ENCODE peak calls at places on chromosomes 4 and X, in five cellular contexts. One of them, this sample, is unnamed.
A peak's percentile ranks its signal among the peaks of the same experiment; 100 is the strongest.

GRCh38 chr4:154595807-154596206 is 5.3 kb upstream of the FGA start:
- DNase-seq in HCT116: no peak
- DNase-seq in thyroid gland: no peak
- DNase-seq in AG04450: no peak
- DNase-seq in left lung: no peak
- DNase-seq in this sample: no peak

GRCh38 chr4:108141213-108142045 is 27.3 kb downstream of the LEF1 start:
- DNase-seq in HCT116: no peak
- DNase-seq in thyroid gland: no peak
- DNase-seq in AG04450: no peak
- DNase-seq in left lung: no peak
- DNase-seq in this sample: no peak

GRCh38 chr4:6731301-6731641 is 15.3 kb downstream of the BLOC1S4 start:
- DNase-seq in HCT116: no peak
- DNase-seq in thyroid gland: no peak
- DNase-seq in AG04450: no peak
- DNase-seq in left lung: no peak
- DNase-seq in this sample: peak; percentile 68

GRCh38 chr4:179292443-179292842 is 1850.2 kb upstream of the AGA start:
- DNase-seq in HCT116: no peak
- DNase-seq in thyroid gland: no peak
- DNase-seq in AG04450: no peak
- DNase-seq in left lung: no peak
- DNase-seq in this sample: no peak

GRCh38 chr4:53121304-53121865 is 244.5 kb downstream of the SCFD2 start:
- DNase-seq in HCT116: no peak
- DNase-seq in thyroid gland: no peak
- DNase-seq in AG04450: no peak
- DNase-seq in left lung: no peak
- DNase-seq in this sample: no peak

GRCh38 chrX:136047001-136047642 is 61.9 kb downstream of the SLC9A6 start:
- DNase-seq in HCT116: no peak
- DNase-seq in thyroid gland: no peak
- DNase-seq in AG04450: no peak
- DNase-seq in left lung: no peak
- DNase-seq in this sample: no peak

GRCh38 chr4:158541506-158541905 is 19.8 kb downstream of the RXFP1 start:
- DNase-seq in HCT116: no peak
- DNase-seq in thyroid gland: no peak
- DNase-seq in AG04450: no peak
- DNase-seq in left lung: no peak
- DNase-seq in this sample: no peak

GRCh38 chr4:140127422-140127821 is 26.6 kb downstream of the MAML3 start:
- DNase-seq in HCT116: no peak
- DNase-seq in thyroid gland: no peak
- DNase-seq in AG04450: no peak
- DNase-seq in left lung: no peak
- DNase-seq in this sample: no peak

GRCh38 chr4:54152846-54153600 is 53.1 kb downstream of the GSX2 start:
- DNase-seq in HCT116: no peak
- DNase-seq in thyroid gland: no peak
- DNase-seq in AG04450: peak; percentile 24
- DNase-seq in left lung: no peak
- DNase-seq in this sample: no peak

GRCh38 chr4:36187723-36188333 is 56.5 kb downstream of the ARAP2 start:
- DNase-seq in HCT116: peak; percentile 3
- DNase-seq in thyroid gland: no peak
- DNase-seq in AG04450: no peak
- DNase-seq in left lung: no peak
- DNase-seq in this sample: no peak

GRCh38 chr4:42083816-42084215 is 68.6 kb downstream of the BEND4 start:
- DNase-seq in HCT116: no peak
- DNase-seq in thyroid gland: no peak
- DNase-seq in AG04450: no peak
- DNase-seq in left lung: no peak
- DNase-seq in this sample: no peak

GRCh38 chr4:42654606-42655005 is 2.3 kb downstream of the ATP8A1 start:
- DNase-seq in HCT116: peak; percentile 4
- DNase-seq in thyroid gland: peak; percentile 40
- DNase-seq in AG04450: peak; percentile 4
- DNase-seq in left lung: no peak
- DNase-seq in this sample: no peak

GRCh38 chr4:73417973-73418372 is 13.9 kb downstream of the ALB start:
- DNase-seq in HCT116: no peak
- DNase-seq in thyroid gland: no peak
- DNase-seq in AG04450: no peak
- DNase-seq in left lung: no peak
- DNase-seq in this sample: no peak

GRCh38 chrX:143988356-143988755 is 104.5 kb downstream of the UBE2NL start:
- DNase-seq in HCT116: no peak
- DNase-seq in thyroid gland: no peak
- DNase-seq in AG04450: no peak
- DNase-seq in left lung: no peak
- DNase-seq in this sample: no peak

GRCh38 chr4:81255524-81255923 is 40.5 kb upstream of the PRKG2 start:
- DNase-seq in HCT116: no peak
- DNase-seq in thyroid gland: no peak
- DNase-seq in AG04450: peak; percentile 66
- DNase-seq in left lung: no peak
- DNase-seq in this sample: no peak

GRCh38 chrX:144732588-144732987 is 514.7 kb upstream of the SPANXN1 start:
- DNase-seq in HCT116: no peak
- DNase-seq in thyroid gland: no peak
- DNase-seq in AG04450: no peak
- DNase-seq in left lung: no peak
- DNase-seq in this sample: no peak

GRCh38 chrX:110210417-110211139 is 107.3 kb downstream of the AMMECR1 start:
- DNase-seq in HCT116: peak; percentile 40
- DNase-seq in thyroid gland: no peak
- DNase-seq in AG04450: peak; percentile 73
- DNase-seq in left lung: no peak
- DNase-seq in this sample: no peak

GRCh38 chrX:152845618-152846240 is 14.9 kb downstream of the NSDHL start:
- DNase-seq in HCT116: no peak
- DNase-seq in thyroid gland: no peak
- DNase-seq in AG04450: no peak
- DNase-seq in left lung: no peak
- DNase-seq in this sample: no peak

GRCh38 chr4:102638621-102639020 is 122.1 kb downstream of the MANBA start:
- DNase-seq in HCT116: no peak
- DNase-seq in thyroid gland: no peak
- DNase-seq in AG04450: no peak
- DNase-seq in left lung: no peak
- DNase-seq in this sample: no peak

GRCh38 chr4:78057600-78058560 is 757 bp downstream of the FRAS1 start:
- DNase-seq in HCT116: no peak
- DNase-seq in thyroid gland: peak; percentile 70
- DNase-seq in AG04450: no peak
- DNase-seq in left lung: peak; percentile 83
- DNase-seq in this sample: peak; percentile 76

GRCh38 chr4:1245481-1246051 is 3.4 kb downstream of the CTBP1 start:
- DNase-seq in HCT116: no peak
- DNase-seq in thyroid gland: no peak
- DNase-seq in AG04450: no peak
- DNase-seq in left lung: peak; percentile 57
- DNase-seq in this sample: peak; percentile 74

GRCh38 chr4:93183589-93183988 is 645.0 kb upstream of the ATOH1 start:
- DNase-seq in HCT116: no peak
- DNase-seq in thyroid gland: no peak
- DNase-seq in AG04450: no peak
- DNase-seq in left lung: no peak
- DNase-seq in this sample: no peak

GRCh38 chr4:6695660-6696581 is 2.2 kb downstream of the S100P start:
- DNase-seq in HCT116: no peak
- DNase-seq in thyroid gland: no peak
- DNase-seq in AG04450: no peak
- DNase-seq in left lung: peak; percentile 87
- DNase-seq in this sample: no peak

GRCh38 chrX:4638036-4638435 is 924.6 kb upstream of the PRKX start:
- DNase-seq in HCT116: no peak
- DNase-seq in thyroid gland: no peak
- DNase-seq in AG04450: no peak
- DNase-seq in left lung: no peak
- DNase-seq in this sample: no peak

GRCh38 chr4:183906736-183907651 is 1.9 kb downstream of the STOX2 start:
- DNase-seq in HCT116: no peak
- DNase-seq in thyroid gland: no peak
- DNase-seq in AG04450: no peak
- DNase-seq in left lung: no peak
- DNase-seq in this sample: no peak

GRCh38 chr4:106502106-106502699 is 133.6 kb upstream of the GIMD1 start:
- DNase-seq in HCT116: peak; percentile 54
- DNase-seq in thyroid gland: peak; percentile 35
- DNase-seq in AG04450: peak; percentile 7
- DNase-seq in left lung: no peak
- DNase-seq in this sample: no peak

GRCh38 chr4:182560358-182560757 is 317.2 kb downstream of the TENM3 start:
- DNase-seq in HCT116: no peak
- DNase-seq in thyroid gland: no peak
- DNase-seq in AG04450: no peak
- DNase-seq in left lung: no peak
- DNase-seq in this sample: no peak

GRCh38 chrX:40063555-40063954 is 34.2 kb downstream of the BCOR start:
- DNase-seq in HCT116: no peak
- DNase-seq in thyroid gland: no peak
- DNase-seq in AG04450: no peak
- DNase-seq in left lung: no peak
- DNase-seq in this sample: no peak

GRCh38 chr4:110615366-110616161 is 7.3 kb downstream of the PITX2 start:
- DNase-seq in HCT116: no peak
- DNase-seq in thyroid gland: no peak
- DNase-seq in AG04450: no peak
- DNase-seq in left lung: peak; percentile 48
- DNase-seq in this sample: no peak
- H3K27ac ChIP-seq in HCT116: no peak overlapping the region
- H3K27ac ChIP-seq in thyroid gland: no peak overlapping the region
- H3K27ac ChIP-seq in AG04450: no peak overlapping the region
- H3K27ac ChIP-seq in left lung: no peak overlapping the region
- H3K27ac ChIP-seq in this sample: no peak overlapping the region

DNA sequence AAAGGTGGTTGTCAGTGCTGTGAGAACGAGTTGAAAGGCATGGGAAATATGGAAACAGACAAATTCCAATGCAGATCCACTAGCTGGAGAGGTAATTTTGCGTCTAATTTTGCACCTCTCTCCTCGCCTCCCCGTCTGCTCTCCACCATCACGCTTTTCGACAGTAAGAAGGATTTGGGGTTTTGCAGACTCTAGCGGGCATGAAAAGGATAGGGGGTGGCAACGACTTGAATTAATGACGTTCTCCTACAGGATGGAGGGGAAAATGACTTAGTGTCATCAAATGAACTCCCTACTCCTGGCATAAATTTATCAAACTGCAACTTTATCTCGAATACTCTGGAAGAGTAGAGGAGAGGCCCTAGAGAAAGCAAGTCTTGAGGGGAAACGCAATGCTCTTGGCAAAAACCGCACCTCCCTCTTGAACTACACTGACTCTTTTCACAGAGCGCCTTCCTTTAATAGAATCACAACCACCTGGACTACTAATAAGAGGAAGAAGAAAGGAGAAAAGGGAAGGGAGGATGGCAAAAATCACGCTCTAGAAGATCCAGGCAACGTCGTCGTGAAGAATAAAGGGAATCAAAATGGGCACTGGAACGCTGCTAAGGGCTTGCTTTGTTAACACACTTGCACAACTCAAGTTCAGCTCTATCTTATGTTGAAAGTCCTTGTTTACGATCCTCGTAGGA is 876 bp upstream of the SLITRK2 start:
- DNase-seq in HCT116: no peak
- DNase-seq in thyroid gland: no peak
- DNase-seq in AG04450: no peak
- DNase-seq in left lung: no peak
- DNase-seq in this sample: no peak
- H3K27ac ChIP-seq in HCT116: no peak overlapping the region
- H3K27ac ChIP-seq in thyroid gland: no peak overlapping the region
- H3K27ac ChIP-seq in AG04450: no peak overlapping the region
- H3K27ac ChIP-seq in left lung: no peak overlapping the region
- H3K27ac ChIP-seq in this sample: no peak overlapping the region

GRCh38 chr4:145779319-145779801 is 99.4 kb downstream of the C4orf51 start:
- DNase-seq in HCT116: no peak
- DNase-seq in thyroid gland: no peak
- DNase-seq in AG04450: no peak
- DNase-seq in left lung: no peak
- DNase-seq in this sample: no peak
- H3K27ac ChIP-seq in HCT116: no peak overlapping the region
- H3K27ac ChIP-seq in thyroid gland: no peak overlapping the region
- H3K27ac ChIP-seq in AG04450: no peak overlapping the region
- H3K27ac ChIP-seq in left lung: no peak overlapping the region
- H3K27ac ChIP-seq in this sample: no peak overlapping the region

GRCh38 chr4:156473175-156473574 is 498.4 kb downstream of the PDGFC start:
- DNase-seq in HCT116: no peak
- DNase-seq in thyroid gland: no peak
- DNase-seq in AG04450: no peak
- DNase-seq in left lung: no peak
- DNase-seq in this sample: no peak

GRCh38 chr4:156472624-156473023 is 499.0 kb downstream of the PDGFC start:
- DNase-seq in HCT116: no peak
- DNase-seq in thyroid gland: no peak
- DNase-seq in AG04450: no peak
- DNase-seq in left lung: no peak
- DNase-seq in this sample: no peak

GRCh38 chr4:156476359-156476758 is 495.2 kb downstream of the PDGFC start:
- DNase-seq in HCT116: peak; percentile 51
- DNase-seq in thyroid gland: no peak
- DNase-seq in AG04450: peak; percentile 89
- DNase-seq in left lung: no peak
- DNase-seq in this sample: no peak

DNA sequence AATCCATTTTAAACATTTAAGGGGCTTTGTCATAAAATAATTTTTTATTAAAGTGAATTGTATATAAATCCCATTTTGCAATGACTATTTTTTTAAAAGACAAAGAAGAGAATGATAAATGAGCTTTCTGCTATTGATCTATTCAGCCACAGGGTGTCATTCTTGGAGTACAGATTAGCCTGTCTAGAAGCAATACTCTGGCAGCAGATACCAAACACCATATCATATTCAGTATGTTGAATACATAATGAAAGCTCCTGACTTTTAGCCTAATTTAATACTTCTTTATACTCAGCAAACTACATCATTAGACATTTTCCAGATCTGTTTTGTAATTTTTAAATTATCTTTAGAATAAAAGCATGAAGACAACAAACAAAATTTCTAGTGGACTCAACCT is 496.3 kb downstream of the PDGFC start:
- DNase-seq in HCT116: peak; percentile 42
- DNase-seq in thyroid gland: no peak
- DNase-seq in AG04450: peak; percentile 4
- DNase-seq in left lung: no peak
- DNase-seq in this sample: no peak
- H3K27ac ChIP-seq in HCT116: no peak overlapping the region
- H3K27ac ChIP-seq in thyroid gland: no peak overlapping the region
- H3K27ac ChIP-seq in AG04450: no peak overlapping the region
- H3K27ac ChIP-seq in left lung: no peak overlapping the region
- H3K27ac ChIP-seq in this sample: no peak overlapping the region

This sample was measured in coronary artery.